ENCODE peak calls at places on chromosomes 3 and 15, in four cellular contexts. One of them, this sample, is unnamed. For H3K9me3, the result is how much of the 10 kb centered on the place peaks cover.

GRCh38 chr15:58611731-58612676 is 137.5 kb downstream of the ADAM10 start:
- DNase-seq in endodermal cell: no peak
- DNase-seq in PC-3: no peak
- DNase-seq in mammary epithelial cell: no peak
- DNase-seq in this sample: no peak

GRCh38 chr15:52651868-52652267 is 27.3 kb downstream of the ATOSA start:
- DNase-seq in PC-3: peak
- DNase-seq in endodermal cell: peak
- DNase-seq in mammary epithelial cell: peak
- DNase-seq in this sample: peak

GRCh38 chr3:18389108-18389733 is 35.9 kb downstream of the SATB1 start:
- DNase-seq in endodermal cell: no peak
- DNase-seq in mammary epithelial cell: peak
- DNase-seq in PC-3: peak
- DNase-seq in this sample: peak

GRCh38 chr3:71065764-71066013 is 517.8 kb downstream of the FOXP1 start:
- DNase-seq in endodermal cell: no peak
- DNase-seq in PC-3: no peak
- DNase-seq in mammary epithelial cell: no peak
- DNase-seq in this sample: no peak

GRCh38 chr3:58188173-58188564 is 22.6 kb downstream of the DNASE1L3 start:
- DNase-seq in endodermal cell: no peak
- DNase-seq in mammary epithelial cell: peak
- DNase-seq in PC-3: peak
- DNase-seq in this sample: peak

GRCh38 chr15:78808550-78808949 is 2.7 kb downstream of the ADAMTS7 start:
- DNase-seq in PC-3: peak
- DNase-seq in mammary epithelial cell: peak
- DNase-seq in endodermal cell: peak
- DNase-seq in this sample: peak

GRCh38 chr3:190580443-190580842 is 66.6 kb downstream of the IL1RAP start:
- DNase-seq in PC-3: no peak
- DNase-seq in endodermal cell: no peak
- DNase-seq in mammary epithelial cell: no peak
- DNase-seq in this sample: no peak

GRCh38 chr3:50028336-50028735 is 60.4 kb upstream of the RBM5 start:
- DNase-seq in endodermal cell: no peak
- DNase-seq in PC-3: peak
- DNase-seq in mammary epithelial cell: no peak
- DNase-seq in this sample: peak

GRCh38 chr3:139117136-139117675 is 72.5 kb upstream of the PRR23C start:
- DNase-seq in mammary epithelial cell: peak
- DNase-seq in endodermal cell: no peak
- DNase-seq in PC-3: peak
- DNase-seq in this sample: peak

GRCh38 chr3:146161725-146162047 is 702 bp upstream of the PLOD2 start:
- DNase-seq in mammary epithelial cell: no peak
- DNase-seq in PC-3: peak
- DNase-seq in endodermal cell: no peak
- DNase-seq in this sample: peak

GRCh38 chr15:55846108-55846707 is 103.3 kb upstream of the PRTG start:
- DNase-seq in mammary epithelial cell: peak
- DNase-seq in PC-3: peak
- DNase-seq in endodermal cell: peak
- DNase-seq in this sample: peak

GRCh38 chr3:47016934-47017435 is 37.5 kb downstream of the NBEAL2 start:
- DNase-seq in endodermal cell: no peak
- DNase-seq in PC-3: peak
- DNase-seq in mammary epithelial cell: peak
- DNase-seq in this sample: peak

GRCh38 chr3:42867138-42867537 is 8.5 kb downstream of the CYP8B1 start:
- DNase-seq in mammary epithelial cell: no peak
- DNase-seq in endodermal cell: no peak
- DNase-seq in PC-3: no peak
- DNase-seq in this sample: no peak

GRCh38 chr15:51864408-51865056 is 35.1 kb downstream of the TMOD3 start:
- DNase-seq in mammary epithelial cell: peak
- DNase-seq in endodermal cell: no peak
- DNase-seq in PC-3: peak
- DNase-seq in this sample: no peak

GRCh38 chr15:69792823-69793222 is 304.9 kb downstream of the TLE3 start:
- DNase-seq in PC-3: no peak
- DNase-seq in endodermal cell: peak
- DNase-seq in mammary epithelial cell: no peak
- DNase-seq in this sample: no peak

GRCh38 chr15:38558714-38559059 is 5.9 kb downstream of the RASGRP1 start:
- DNase-seq in mammary epithelial cell: no peak
- DNase-seq in endodermal cell: no peak
- DNase-seq in PC-3: peak
- DNase-seq in this sample: no peak

GRCh38 chr15:34331809-34332208 is 5.8 kb downstream of the SLC12A6 start:
- DNase-seq in endodermal cell: no peak
- DNase-seq in PC-3: no peak
- DNase-seq in mammary epithelial cell: no peak
- DNase-seq in this sample: no peak

GRCh38 chr15:90362936-90363212 is 10.8 kb downstream of the ZNF774 start:
- DNase-seq in endodermal cell: peak
- DNase-seq in mammary epithelial cell: peak
- DNase-seq in PC-3: peak
- DNase-seq in this sample: peak

GRCh38 chr3:59482001-59482400 is 432.2 kb upstream of the CFAP20DC start:
- DNase-seq in PC-3: peak
- DNase-seq in endodermal cell: no peak
- DNase-seq in mammary epithelial cell: peak
- DNase-seq in this sample: no peak

GRCh38 chr3:96491868-96492267 is 322.5 kb upstream of the EPHA6 start:
- DNase-seq in endodermal cell: no peak
- DNase-seq in PC-3: no peak
- DNase-seq in mammary epithelial cell: no peak
- DNase-seq in this sample: no peak

GRCh38 chr15:45314960-45315359 is 62.9 kb downstream of the SLC28A2 start:
- DNase-seq in mammary epithelial cell: no peak
- DNase-seq in endodermal cell: peak
- DNase-seq in PC-3: peak
- DNase-seq in this sample: peak

GRCh38 chr15:38853608-38854007 is 289.0 kb upstream of the RASGRP1 start:
- DNase-seq in mammary epithelial cell: peak
- DNase-seq in PC-3: peak
- DNase-seq in endodermal cell: peak
- DNase-seq in this sample: no peak

GRCh38 chr3:50336452-50337174 is 4.0 kb downstream of the RASSF1 start:
- DNase-seq in PC-3: peak
- DNase-seq in mammary epithelial cell: peak
- DNase-seq in endodermal cell: no peak
- DNase-seq in this sample: peak

GRCh38 chr3:101884776-101885175 is 35.5 kb downstream of the NFKBIZ start:
- DNase-seq in PC-3: no peak
- DNase-seq in endodermal cell: no peak
- DNase-seq in mammary epithelial cell: peak
- DNase-seq in this sample: no peak

GRCh38 chr15:96274698-96275097 is 55.8 kb upstream of the NR2F2 start:
- DNase-seq in mammary epithelial cell: no peak
- DNase-seq in endodermal cell: no peak
- DNase-seq in PC-3: peak
- DNase-seq in this sample: peak

GRCh38 chr3:171129827-171130226 is 103.3 kb upstream of the SLC2A2 start:
- DNase-seq in mammary epithelial cell: peak
- DNase-seq in PC-3: peak
- DNase-seq in endodermal cell: no peak
- DNase-seq in this sample: peak

GRCh38 chr3:65584913-65585312 is 453.8 kb downstream of the MAGI1 start:
- DNase-seq in mammary epithelial cell: no peak
- DNase-seq in endodermal cell: no peak
- DNase-seq in PC-3: no peak
- DNase-seq in this sample: no peak

GRCh38 chr15:80194914-80195313 is 42.1 kb downstream of the FAH start:
- DNase-seq in PC-3: no peak
- DNase-seq in endodermal cell: peak
- DNase-seq in mammary epithelial cell: no peak
- DNase-seq in this sample: no peak

DNA sequence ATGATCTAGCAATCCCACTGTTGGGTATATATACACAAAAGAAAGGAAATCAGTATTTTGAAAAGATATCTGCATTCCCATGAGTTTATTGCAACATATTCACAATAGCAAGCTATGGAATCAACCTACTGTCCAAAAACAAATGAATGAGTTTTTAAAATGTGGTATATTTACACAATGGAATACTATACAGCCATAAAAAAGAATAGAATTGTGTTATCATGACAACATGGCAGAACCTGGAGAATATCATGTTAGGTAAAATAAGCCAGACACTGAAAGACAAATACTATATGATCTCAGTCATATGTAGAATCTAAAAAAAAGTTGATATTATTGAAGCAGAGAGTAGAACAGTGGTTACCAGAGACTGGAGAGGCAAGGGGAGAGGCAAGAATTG is 732.6 kb downstream of the MCTP2 start:
- DNase-seq in mammary epithelial cell: no peak
- DNase-seq in PC-3: no peak
- DNase-seq in endodermal cell: no peak
- DNase-seq in this sample: no peak
- H3K9me3 ChIP-seq in mammary epithelial cell: under half
- H3K9me3 ChIP-seq in PC-3: under half
- H3K9me3 ChIP-seq in endodermal cell: under half
- H3K9me3 ChIP-seq in this sample: under half

GRCh38 chr15:76987896-76988860 is 6.7 kb upstream of the PSTPIP1 start:
- DNase-seq in PC-3: no peak
- DNase-seq in endodermal cell: no peak
- DNase-seq in mammary epithelial cell: no peak
- DNase-seq in this sample: no peak
- H3K9ac ChIP-seq in PC-3: no peak
- H3K9ac ChIP-seq in endodermal cell: no peak
- H3K9ac ChIP-seq in mammary epithelial cell: no peak
- H3K9ac ChIP-seq in this sample: no peak

GRCh38 chr3:196514913-196515621 is at the start of gene SMCO1:
- DNase-seq in PC-3: no peak
- DNase-seq in endodermal cell: no peak
- DNase-seq in mammary epithelial cell: no peak
- DNase-seq in this sample: no peak

GRCh38 chr3:196518999-196519737 is 4.0 kb upstream of the SMCO1 start:
- DNase-seq in mammary epithelial cell: peak
- DNase-seq in endodermal cell: peak
- DNase-seq in PC-3: peak
- DNase-seq in this sample: peak

GRCh38 chr3:196517919-196518318 is 2.8 kb upstream of the SMCO1 start:
- DNase-seq in endodermal cell: no peak
- DNase-seq in PC-3: peak
- DNase-seq in mammary epithelial cell: peak
- DNase-seq in this sample: no peak

GRCh38 chr3:196519738-196520122 is 4.6 kb upstream of the SMCO1 start:
- DNase-seq in endodermal cell: peak
- DNase-seq in PC-3: no peak
- DNase-seq in mammary epithelial cell: no peak
- DNase-seq in this sample: no peak

GRCh38 chr3:196517142-196517808 is 2.1 kb upstream of the SMCO1 start:
- DNase-seq in mammary epithelial cell: no peak
- DNase-seq in endodermal cell: no peak
- DNase-seq in PC-3: peak
- DNase-seq in this sample: peak
- H3K9me3 ChIP-seq in mammary epithelial cell: under half
- H3K9me3 ChIP-seq in endodermal cell: half or more
- H3K9me3 ChIP-seq in PC-3: under half
- H3K9me3 ChIP-seq in this sample: under half

GRCh38 chr3:41137686-41138111 is 61.6 kb upstream of the CTNNB1 start:
- DNase-seq in endodermal cell: no peak
- DNase-seq in PC-3: peak
- DNase-seq in mammary epithelial cell: peak
- DNase-seq in this sample: no peak
- H3K9ac ChIP-seq in endodermal cell: no peak
- H3K9ac ChIP-seq in PC-3: no peak
- H3K9ac ChIP-seq in mammary epithelial cell: no peak
- H3K9ac ChIP-seq in this sample: no peak

GRCh38 chr3:44501971-44502370 is 24.5 kb upstream of the ZNF445 start:
- DNase-seq in mammary epithelial cell: peak
- DNase-seq in PC-3: no peak
- DNase-seq in endodermal cell: no peak
- DNase-seq in this sample: no peak
- H3K9me3 ChIP-seq in mammary epithelial cell: half or more
- H3K9me3 ChIP-seq in PC-3: under half
- H3K9me3 ChIP-seq in endodermal cell: half or more
- H3K9me3 ChIP-seq in this sample: half or more

DNA sequence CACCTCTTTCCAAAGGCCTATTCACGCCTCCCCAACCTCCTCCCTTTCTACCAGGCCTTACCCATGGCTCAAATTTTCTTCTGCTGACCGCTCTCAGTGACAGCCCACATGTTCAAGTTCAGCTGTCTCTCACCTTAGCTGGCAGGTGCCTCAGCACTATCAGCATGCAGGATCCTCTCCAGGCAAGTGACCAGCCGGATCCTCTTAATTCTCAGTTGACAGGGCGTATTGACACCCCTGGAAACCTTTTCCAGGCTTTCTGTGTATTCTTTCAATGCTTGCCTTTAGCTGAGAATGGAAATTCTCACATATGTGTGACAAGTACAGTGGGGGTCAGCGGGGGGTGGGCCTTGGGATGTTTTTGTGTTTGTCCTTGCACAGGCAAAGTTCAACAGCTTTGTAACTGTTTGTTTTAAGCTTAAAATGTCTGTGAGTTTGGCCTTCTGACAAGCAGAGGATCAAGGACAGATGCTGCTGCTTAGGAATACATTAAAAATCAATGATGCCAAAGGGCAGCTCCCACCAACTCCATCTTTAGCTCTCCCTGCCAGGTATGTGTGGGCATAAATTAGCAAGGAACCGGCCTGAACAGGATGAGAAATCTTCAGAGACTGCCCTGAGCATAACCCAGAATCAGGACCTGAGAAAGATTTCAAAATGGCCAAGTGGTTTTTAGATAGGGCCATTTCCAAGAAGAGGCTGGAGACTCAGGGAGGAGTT is 17.4 kb upstream of the BDH1 start:
- DNase-seq in mammary epithelial cell: no peak
- DNase-seq in endodermal cell: peak
- DNase-seq in PC-3: no peak
- DNase-seq in this sample: no peak
- H3K9ac ChIP-seq in mammary epithelial cell: no peak
- H3K9ac ChIP-seq in endodermal cell: no peak
- H3K9ac ChIP-seq in PC-3: no peak
- H3K9ac ChIP-seq in this sample: no peak

GRCh38 chr15:59952960-59953359 is 51.2 kb upstream of the FOXB1 start:
- DNase-seq in mammary epithelial cell: no peak
- DNase-seq in endodermal cell: no peak
- DNase-seq in PC-3: no peak
- DNase-seq in this sample: no peak

GRCh38 chr15:59963322-59963721 is 40.8 kb upstream of the FOXB1 start:
- DNase-seq in endodermal cell: no peak
- DNase-seq in mammary epithelial cell: no peak
- DNase-seq in PC-3: no peak
- DNase-seq in this sample: no peak

GRCh38 chr15:59953392-59953883 is 50.7 kb upstream of the FOXB1 start:
- DNase-seq in PC-3: no peak
- DNase-seq in mammary epithelial cell: no peak
- DNase-seq in endodermal cell: peak
- DNase-seq in this sample: no peak

GRCh38 chr15:59960318-59960717 is 43.8 kb upstream of the FOXB1 start:
- DNase-seq in endodermal cell: no peak
- DNase-seq in PC-3: no peak
- DNase-seq in mammary epithelial cell: no peak
- DNase-seq in this sample: no peak

GRCh38 chr15:59958288-59958687 is 45.8 kb upstream of the FOXB1 start:
- DNase-seq in PC-3: no peak
- DNase-seq in endodermal cell: no peak
- DNase-seq in mammary epithelial cell: no peak
- DNase-seq in this sample: no peak
- H3K9me3 ChIP-seq in PC-3: under half
- H3K9me3 ChIP-seq in endodermal cell: under half
- H3K9me3 ChIP-seq in mammary epithelial cell: under half
- H3K9me3 ChIP-seq in this sample: half or more